ENCODE peak calls at places on chromosomes 1 and 21, in six cellular contexts. I, D, N, L, U and G are unnamed samples.

GRCh38 chr1:2055911-2056575 is 5.8 kb downstream of the PRKCZ start:
- DNase-seq in I (no peak), U (no peak), L (no peak), D (no peak), N (no peak), G (no peak)

GRCh38 chr1:119729044-119729443 is 17.3 kb downstream of the PHGDH start:
- DNase-seq in N (no peak), U (no peak), D (no peak), L (no peak), I (no peak), G (no peak)

GRCh38 chr1:241635556-241636179 is 4.5 kb downstream of the CHML start:
- DNase-seq in U (no peak), I (no peak), N (no peak), D (no peak), L (peak; percentile 13), G (no peak)

GRCh38 chr1:228340686-228341449 is 65.8 kb downstream of the TRIM11 start:
- DNase-seq in I (no peak), D (no peak), U (peak; percentile 53), N (no peak), L (no peak), G (no peak)

GRCh38 chr1:82284213-82284612 is 483.5 kb downstream of the ADGRL2 start:
- DNase-seq in I (no peak), U (no peak), D (no peak), L (no peak), N (no peak), G (no peak)

GRCh38 chr21:35491114-35491513 is 442.0 kb upstream of the RUNX1 start:
- DNase-seq in L (no peak), I (no peak), D (no peak), N (no peak), U (no peak), G (no peak)

GRCh38 chr1:202122639-202123335 is at the start of gene GPR37L1:
- DNase-seq in I (no peak), L (no peak), U (no peak), D (no peak), N (no peak), G (no peak)

GRCh38 chr1:203624341-203624712 is 2.3 kb upstream of the ATP2B4 start:
- DNase-seq in I (no peak), D (no peak), N (no peak), L (no peak), U (no peak), G (no peak)

GRCh38 chr1:174074757-174075156 is 52.6 kb upstream of the RC3H1 start:
- DNase-seq in D (peak; percentile 3), U (no peak), L (no peak), I (no peak), N (peak; percentile 28), G (peak; percentile 18)

GRCh38 chr1:22117851-22118250 is 25.0 kb downstream of the WNT4 start:
- DNase-seq in L (no peak), N (no peak), I (no peak), U (peak; percentile 69), D (no peak), G (no peak)

GRCh38 chr21:29114765-29115164 is 15.7 kb upstream of the MAP3K7CL start:
- DNase-seq in L (no peak), N (no peak), U (no peak), I (no peak), D (peak; percentile 23), G (no peak)

GRCh38 chr1:27086026-27086425 is 68.9 kb downstream of the SLC9A1 start:
- DNase-seq in I (no peak), U (no peak), D (no peak), L (no peak), N (no peak), G (no peak)

GRCh38 chr1:27099154-27099903 is 55.6 kb downstream of the SLC9A1 start:
- DNase-seq in I (peak; percentile 47), N (peak; percentile 77), U (no peak), L (peak; percentile 59), D (no peak), G (peak; percentile 61)

GRCh38 chr1:15526021-15526489 is 593 bp upstream of the DNAJC16 start:
- DNase-seq in I (no peak), N (no peak), D (no peak), U (no peak), L (no peak), G (no peak)

GRCh38 chr1:230772457-230773395 is 25.5 kb downstream of the CAPN9 start:
- DNase-seq in N (no peak), U (no peak), D (peak; percentile 30), L (no peak), I (no peak), G (peak; percentile 61)

GRCh38 chr1:64861611-64862010 is 104.7 kb downstream of the JAK1 start:
- DNase-seq in L (no peak), D (no peak), U (no peak), I (no peak), N (no peak), G (peak; percentile 2)

GRCh38 chr1:231590453-231591198 is 36.0 kb upstream of the DISC1 start:
- DNase-seq in D (peak; percentile 49), N (peak; percentile 49), U (peak; percentile 73), L (peak; percentile 35), I (no peak), G (peak; percentile 50)

GRCh38 chr1:178498896-178499675 is 2.3 kb upstream of the CLEC20A start:
- DNase-seq in D (no peak), N (no peak), I (no peak), U (no peak), L (no peak), G (no peak)

GRCh38 chr21:20877976-20878375 is 120.2 kb upstream of the NCAM2 start:
- DNase-seq in L (no peak), N (no peak), D (no peak), I (no peak), U (no peak), G (no peak)

GRCh38 chr1:116413414-116413813 is 40.4 kb downstream of the ATP1A1 start:
- DNase-seq in U (no peak), L (no peak), N (no peak), I (no peak), D (no peak), G (no peak)

GRCh38 chr1:231037585-231038517 is 2.2 kb downstream of the FAM89A start:
- DNase-seq in U (no peak), N (no peak), I (no peak), D (no peak), L (no peak), G (no peak)

GRCh38 chr1:76262591-76262990 is 188.0 kb downstream of the ST6GALNAC3 start:
- DNase-seq in L (no peak), I (no peak), N (no peak), U (no peak), D (no peak), G (no peak)

GRCh38 chr1:230141002-230141648 is 74.1 kb downstream of the GALNT2 start:
- DNase-seq in U (peak; percentile 81), N (no peak), L (no peak), I (no peak), D (no peak), G (no peak)

GRCh38 chr1:7479544-7479943 is 291.6 kb upstream of the VAMP3 start:
- DNase-seq in N (no peak), D (no peak), I (no peak), L (no peak), U (no peak), G (no peak)

GRCh38 chr1:41621256-41621655 is 136.8 kb upstream of the EDN2 start:
- DNase-seq in L (no peak), N (no peak), I (no peak), D (no peak), U (peak; percentile 4), G (no peak)

GRCh38 chr1:56531624-56532358 is 47.6 kb downstream of the PLPP3 start:
- DNase-seq in D (no peak), L (no peak), U (no peak), I (no peak), N (no peak), G (no peak)

GRCh38 chr1:60504206-60504868 is 430.8 kb upstream of the C1orf87 start:
- DNase-seq in L (no peak), I (no peak), D (no peak), N (no peak), U (no peak), G (no peak)

GRCh38 chr1:110211503-110212164 is 1.5 kb downstream of the KCNC4 start:
- DNase-seq in L (peak; percentile 81), I (no peak), D (no peak), U (no peak), N (no peak), G (no peak)

GRCh38 chr1:39625462-39626273 is 13.8 kb downstream of the HEYL start:
- DNase-seq in N (no peak), D (no peak), U (peak; percentile 95), I (no peak), L (no peak), G (no peak)

GRCh38 chr1:160258177-160258798 is 4.1 kb downstream of the DCAF8 start:
- DNase-seq in I (no peak), U (no peak), D (no peak), N (no peak), L (no peak), G (no peak)

GRCh38 chr1:176517484-176517883 is 54.5 kb downstream of the PAPPA2 start:
- DNase-seq in N (no peak), D (no peak), I (peak; percentile 4), L (no peak), U (no peak), G (no peak)

GRCh38 chr1:5770981-5771765 is 221.1 kb downstream of the NPHP4 start:
- DNase-seq in I (no peak), D (no peak), L (no peak), U (no peak), N (no peak), G (no peak)

GRCh38 chr1:228311091-228311490 is 95.5 kb downstream of the TRIM11 start:
- DNase-seq in N (no peak), U (no peak), I (no peak), L (no peak), D (no peak), G (no peak)

GRCh38 chr1:56811331-56811730 is 7.9 kb downstream of the FYB2 start:
- DNase-seq in N (no peak), L (no peak), U (no peak), D (no peak), I (no peak), G (no peak)

GRCh38 chr1:157135646-157136045 is 2.5 kb downstream of the ETV3 start:
- DNase-seq in L (no peak), N (no peak), U (no peak), D (no peak), I (no peak), G (no peak)

GRCh38 chr21:38170705-38171682 is 85.8 kb upstream of the KCNJ15 start:
- DNase-seq in N (no peak), D (no peak), U (no peak), L (no peak), I (no peak), G (peak; percentile 61)

GRCh38 chr1:1080951-1081310 is 6.8 kb upstream of the RNF223 start:
- DNase-seq in N (no peak), D (no peak), L (peak; percentile 42), I (no peak), U (peak; percentile 68), G (no peak)

GRCh38 chr1:92850019-92850418 is 18.2 kb downstream of the RPL5 start:
- DNase-seq in N (no peak), D (no peak), U (no peak), I (no peak), L (no peak), G (no peak)

GRCh38 chr1:9397984-9398526 is 105.4 kb downstream of the SPSB1 start:
- DNase-seq in N (no peak), L (no peak), I (no peak), U (no peak), D (no peak), G (no peak)

GRCh38 chr1:11178021-11179015 is 10.8 kb upstream of the ANGPTL7 start:
- DNase-seq in U (no peak), D (no peak), N (no peak), I (no peak), L (no peak), G (no peak)